ENCODE peak calls at places on chromosomes 3 and 15, in eight cellular contexts. Q is left lung, H is dorsolateral prefrontal cortex, K is cardiac fibroblast, Z is tibial nerve, O is mucosa of descending colon, B is foreskin fibroblast, V is PC-9. S is an unnamed sample.

GRCh38 chr15:70240082-70240481 is 142.4 kb upstream of the TLE3 start:
- DNase-seq in B (no peak), K (no peak), H (no peak), Z (no peak), V (no peak), Q (no peak), O (no peak), S (no peak)

GRCh38 chr15:78438595-78439285 is 724 bp downstream of the IREB2 start:
- DNase-seq in Z (no peak), B (no peak), H (no peak), V (no peak), Q (no peak), K (peak; percentile 36), O (no peak), S (peak; percentile 72)

GRCh38 chr3:59290358-59290757 is 240.5 kb upstream of the CFAP20DC start:
- DNase-seq in O (no peak), Q (no peak), H (peak; percentile 42), V (no peak), B (no peak), K (no peak), Z (no peak), S (no peak)

GRCh38 chr15:77312523-77312922 is 107.4 kb downstream of the PEAK1 start:
- DNase-seq in Q (no peak), H (no peak), K (no peak), O (no peak), Z (no peak), V (no peak), B (peak; percentile 51), S (no peak)

GRCh38 chr15:70528270-70528706 is 235.1 kb downstream of the UACA start:
- DNase-seq in Q (no peak), V (no peak), B (no peak), O (peak; percentile 52), H (no peak), K (no peak), Z (no peak), S (peak; percentile 59)

GRCh38 chr15:77035999-77036471 is 34.9 kb downstream of the TSPAN3 start:
- DNase-seq in O (no peak), K (no peak), V (no peak), B (no peak), Z (no peak), Q (no peak), H (peak; percentile 7), S (peak; percentile 56)

GRCh38 chr3:154427685-154428291 is 2.2 kb downstream of the GPR149 start:
- DNase-seq in O (no peak), Z (no peak), H (no peak), B (no peak), V (no peak), Q (peak; percentile 65), K (no peak), S (no peak)

GRCh38 chr3:157201648-157202278 is 41.8 kb upstream of the CCNL1 start:
- DNase-seq in V (no peak), K (peak; percentile 65), Z (no peak), Q (no peak), O (no peak), B (peak; percentile 28), H (no peak), S (no peak)

GRCh38 chr3:66033241-66034138 is 5.2 kb downstream of the MAGI1 start:
- DNase-seq in O (no peak), K (no peak), Q (no peak), H (no peak), V (no peak), B (no peak), Z (no peak), S (no peak)

GRCh38 chr15:45458746-45459403 is 63.7 kb downstream of the SLC30A4 start:
- DNase-seq in K (peak; percentile 62), B (no peak), Q (no peak), V (peak; percentile 65), Z (peak; percentile 91), H (peak; percentile 81), O (peak; percentile 73), S (no peak)

GRCh38 chr3:30408105-30408557 is 198.3 kb upstream of the TGFBR2 start:
- DNase-seq in H (no peak), V (no peak), K (peak; percentile 41), O (no peak), B (peak; percentile 36), Z (no peak), Q (no peak), S (no peak)

GRCh38 chr15:60118564-60119080 is 114.5 kb downstream of the FOXB1 start:
- DNase-seq in B (no peak), Q (no peak), H (no peak), V (no peak), Z (no peak), O (no peak), K (no peak), S (no peak)

GRCh38 chr15:89429023-89429422 is 67.4 kb downstream of the RHCG start:
- DNase-seq in V (peak; percentile 25), B (no peak), H (no peak), K (peak; percentile 34), Z (no peak), O (no peak), Q (peak; percentile 56), S (no peak)

GRCh38 chr3:149621218-149622005 is 36.4 kb downstream of the WWTR1 start:
- DNase-seq in K (peak; percentile 90), O (no peak), B (peak; percentile 78), Q (no peak), H (no peak), V (no peak), Z (no peak), S (no peak)

GRCh38 chr3:160949460-160949859 is 155.7 kb downstream of the B3GALNT1 start:
- DNase-seq in O (no peak), V (no peak), K (no peak), Q (no peak), Z (no peak), H (no peak), B (no peak), S (no peak)

GRCh38 chr3:173825731-173826130 is 428.2 kb downstream of the NLGN1 start:
- DNase-seq in K (peak; percentile 7), Q (no peak), O (no peak), Z (no peak), B (no peak), V (no peak), H (no peak), S (no peak)

GRCh38 chr3:17823816-17824215 is 81.4 kb upstream of the TBC1D5 start:
- DNase-seq in B (no peak), Q (no peak), Z (no peak), O (no peak), H (no peak), V (no peak), K (no peak), S (no peak)

DNA sequence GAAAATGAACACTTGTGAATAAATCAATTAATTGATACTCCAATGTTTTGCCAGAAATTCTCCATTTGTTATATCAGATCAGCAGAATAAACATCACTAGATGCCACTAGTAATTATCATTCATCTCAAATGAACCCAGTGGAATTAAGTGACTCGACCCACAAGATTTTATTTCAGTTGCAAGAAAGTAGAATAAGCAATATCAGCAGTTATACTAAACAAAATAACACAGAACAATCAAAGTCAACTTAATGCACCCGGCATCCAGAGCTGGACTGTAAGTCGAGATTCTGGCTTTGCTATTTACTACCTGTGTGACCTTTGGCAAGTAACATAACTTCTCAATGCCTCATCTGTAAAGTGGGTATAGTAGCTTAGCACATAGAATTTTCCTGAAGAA is 256.5 kb downstream of the MEIS2 start:
- DNase-seq in Z (no peak), Q (no peak), B (no peak), V (no peak), H (no peak), K (no peak), O (no peak), S (no peak)
- H3K4me3 ChIP-seq in Z (no peak overlapping the region), Q (no peak overlapping the region), B (no peak overlapping the region), V (no peak overlapping the region), H (no peak overlapping the region), K (no peak overlapping the region), O (no peak overlapping the region), S (no peak overlapping the region)

GRCh38 chr3:116512931-116513330 is 67.6 kb upstream of the LSAMP start:
- DNase-seq in O (no peak), B (no peak), Q (no peak), K (no peak), Z (no peak), H (no peak), V (no peak), S (no peak)

GRCh38 chr3:116512281-116512680 is 67.0 kb upstream of the LSAMP start:
- DNase-seq in B (no peak), H (peak; percentile 21), O (no peak), V (no peak), Q (no peak), Z (no peak), K (no peak), S (no peak)

DNA sequence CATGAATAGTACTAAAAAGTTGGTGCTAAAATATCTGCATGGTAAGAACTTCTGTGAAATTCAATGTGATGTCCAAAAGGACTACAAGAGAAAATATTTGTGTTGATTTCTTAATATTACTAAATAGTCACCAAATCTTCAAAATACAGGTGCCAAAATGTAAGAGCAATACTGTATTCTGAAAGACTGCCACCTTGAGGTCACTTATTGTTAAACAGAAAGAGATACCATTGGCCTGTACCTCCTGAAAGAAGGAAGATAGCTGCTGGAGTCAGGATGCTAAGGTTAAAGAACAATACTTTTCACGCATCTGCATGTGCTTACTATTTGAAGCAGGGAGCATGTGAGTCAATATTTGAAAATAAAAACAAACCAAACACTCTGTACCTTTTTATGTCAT is 72.0 kb upstream of the LSAMP start:
- DNase-seq in H (no peak), V (no peak), Z (no peak), Q (no peak), B (no peak), K (no peak), O (no peak), S (no peak)
- TF ChIP-seq CTCF in H (peak; percentile 35), V (no peak), Z (no peak), Q (no peak), B (peak; percentile 25), K (no peak), O (no peak), S (no peak)

GRCh38 chr15:93087825-93088199 is 1.2 kb downstream of the RGMA start:
- DNase-seq in Q (no peak), H (peak; percentile 45), O (peak; percentile 72), V (peak; percentile 47), Z (peak; percentile 90), B (no peak), K (peak; percentile 61), S (no peak)
- H3K4me3 ChIP-seq in Q (peak overlapping the region; percentile 49), H (peak overlapping the region; percentile 59), O (no peak overlapping the region), V (no peak overlapping the region), Z (peak overlapping the region; percentile 44), B (no peak overlapping the region), K (no peak overlapping the region), S (peak overlapping the region; percentile 79)

DNA sequence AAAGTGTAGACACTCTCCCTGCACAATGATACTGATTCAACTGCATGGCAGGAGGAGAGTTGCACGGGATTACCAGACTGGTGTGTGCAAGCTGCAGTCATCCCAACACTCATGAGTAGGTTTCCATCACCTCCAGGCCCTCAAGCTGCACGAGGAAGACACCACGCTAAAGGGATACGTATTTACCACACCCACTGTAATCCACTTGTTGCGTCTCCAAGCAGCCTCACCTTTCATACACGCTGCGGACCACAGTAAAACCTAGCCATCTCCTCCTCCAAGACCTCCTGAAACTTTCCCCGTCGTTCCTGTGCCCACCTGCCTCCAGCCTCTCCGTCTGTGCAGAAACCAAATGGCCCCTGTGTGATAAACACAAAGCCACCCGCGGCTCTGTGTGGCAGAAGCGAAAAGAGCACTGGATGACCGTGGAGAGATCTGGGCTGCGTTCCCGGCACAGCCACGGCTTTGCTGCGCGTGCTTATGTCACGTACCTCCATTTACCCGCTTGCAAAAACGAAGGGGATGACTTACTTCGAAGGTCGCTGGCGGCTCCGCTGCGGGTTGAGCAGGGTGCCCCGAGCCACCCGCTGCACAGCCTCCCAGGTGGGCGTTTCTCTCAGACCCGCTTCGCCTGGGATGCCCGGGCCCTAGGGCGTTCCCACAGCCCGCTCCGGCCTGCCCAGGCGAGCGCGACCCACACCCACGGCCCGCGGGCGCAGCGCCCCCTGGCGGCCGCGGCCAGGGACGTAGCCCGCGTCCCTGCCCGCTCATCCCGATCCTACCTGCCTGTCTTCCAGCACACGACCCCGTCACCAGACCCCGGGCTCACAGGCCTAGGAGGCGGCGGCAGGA is 638 bp downstream of the ABCC5 start:
- DNase-seq in V (peak; percentile 71), Q (peak; percentile 95), H (peak; percentile 66), Z (peak; percentile 20), K (peak; percentile 51), O (peak; percentile 84), B (peak; percentile 52), S (peak; percentile 77)
- TF ChIP-seq CTCF in V (peak; percentile 99), Q (peak; percentile 97), H (peak; percentile 82), Z (peak; percentile 96), K (peak; percentile 27), O (peak; percentile 91), B (peak; percentile 60), S (peak; percentile 95)